ENCODE peak calls at places on chromosomes 13 and 19, in four cellular contexts. E, Y, T and Q are unnamed samples.

GRCh38 chr13:56706485-56706884 is 434.2 kb upstream of the PRR20A start:
- DNase-seq in E (no peak), T (no peak), Y (no peak), Q (no peak)

GRCh38 chr19:40219721-40220276 is 1.6 kb upstream of the TTC9B start:
- DNase-seq in T (no peak), E (no peak), Y (no peak), Q (no peak)

GRCh38 chr19:45922281-45922680 is 7.7 kb upstream of the NANOS2 start:
- DNase-seq in Y (peak), T (peak), E (peak), Q (no peak)

GRCh38 chr13:51620165-51620983 is 36.1 kb downstream of the WDFY2 start:
- DNase-seq in Y (no peak), T (peak), E (no peak), Q (no peak)

GRCh38 chr19:15730538-15730937 is 2.7 kb downstream of the OR10H2 start:
- DNase-seq in T (no peak), E (no peak), Y (no peak), Q (no peak)

GRCh38 chr13:23811366-23812027 is 77.7 kb downstream of the MIPEP start:
- DNase-seq in E (no peak), T (no peak), Y (no peak), Q (no peak)

GRCh38 chr19:11138659-11139526 is 16.7 kb downstream of the SPC24 start:
- DNase-seq in T (peak), Y (peak), E (no peak), Q (no peak)

GRCh38 chr19:36528921-36529518 is 949 bp upstream of the ZNF260 start:
- DNase-seq in E (no peak), Y (peak), T (peak), Q (peak)

GRCh38 chr13:41061914-41062837 is 867 bp downstream of the WBP4 start:
- DNase-seq in E (no peak), T (no peak), Y (peak), Q (no peak)

GRCh38 chr13:40432018-40432978 is 234.1 kb downstream of the FOXO1 start:
- DNase-seq in Y (no peak), E (no peak), T (no peak), Q (peak)

GRCh38 chr19:51297406-51297805 is 14.0 kb upstream of the IGLON5 start:
- DNase-seq in E (no peak), Y (no peak), T (no peak), Q (no peak)

GRCh38 chr13:85825454-85825853 is 26.2 kb upstream of the SLITRK6 start:
- DNase-seq in E (no peak), T (no peak), Y (no peak), Q (no peak)

GRCh38 chr13:110445183-110445582 is 116.3 kb downstream of the RAB20 start:
- DNase-seq in T (no peak), E (no peak), Y (no peak), Q (no peak)

GRCh38 chr13:78589206-78589605 is 14.1 kb downstream of the POU4F1 start:
- DNase-seq in E (no peak), T (peak), Y (peak), Q (no peak)

GRCh38 chr13:100875392-100876043 is 200.9 kb upstream of the TMTC4 start:
- DNase-seq in T (no peak), Y (no peak), E (no peak), Q (peak)

GRCh38 chr13:20702945-20703784 is at the start of gene IL17D:
- DNase-seq in E (no peak), T (no peak), Y (peak), Q (no peak)

GRCh38 chr13:60327551-60327950 is 69.5 kb upstream of the TDRD3 start:
- DNase-seq in Y (no peak), T (no peak), E (no peak), Q (no peak)

GRCh38 chr19:6767357-6768235 is at the start of gene SH2D3A:
- DNase-seq in T (peak), Y (peak), E (peak), Q (peak)

GRCh38 chr19:6229216-6229913 is 50.4 kb downstream of the MLLT1 start:
- DNase-seq in E (no peak), Y (no peak), T (no peak), Q (no peak)

GRCh38 chr19:53772943-53773342 is 51.2 kb downstream of the NLRP12 start:
- DNase-seq in T (peak), Y (peak), E (no peak), Q (no peak)

GRCh38 chr19:8259922-8260247 is 48.3 kb downstream of the CD320 start:
- DNase-seq in Y (no peak), T (no peak), E (no peak), Q (no peak)

GRCh38 chr13:46045424-46045823 is 7.1 kb downstream of the ZC3H13 start:
- DNase-seq in Y (no peak), E (no peak), T (no peak), Q (no peak)

GRCh38 chr19:3125900-3126524 is 9.8 kb upstream of the GNA15 start:
- DNase-seq in Y (peak), E (peak), T (peak), Q (no peak)

GRCh38 chr13:109160357-109160756 is 530.9 kb downstream of the MYO16 start:
- DNase-seq in Y (no peak), T (no peak), E (no peak), Q (no peak)

GRCh38 chr13:33015275-33015674 is 948 bp upstream of the KL start:
- DNase-seq in Y (no peak), E (no peak), T (no peak), Q (no peak)

GRCh38 chr13:33017410-33017929 is 1.2 kb downstream of the KL start:
- DNase-seq in T (peak), E (no peak), Y (peak), Q (peak)

GRCh38 chr13:33016414-33017409 is at the start of gene KL:
- DNase-seq in T (no peak), Y (no peak), E (no peak), Q (no peak)

GRCh38 chr13:33014291-33014690 is 1.9 kb upstream of the KL start:
- DNase-seq in T (no peak), Y (no peak), E (no peak), Q (no peak)

GRCh38 chr13:33015791-33016323 is 366 bp upstream of the KL start:
- DNase-seq in E (no peak), Y (no peak), T (no peak), Q (no peak)
- TF ChIP-seq EZH2 in E (peak), Y (no peak), T (no peak), Q (no peak)

GRCh38 chr19:48552406-48553322 is 692 bp downstream of the SULT2B1 start:
- DNase-seq in T (no peak), Y (no peak), E (no peak), Q (no peak)

GRCh38 chr19:48556163-48556562 is 4.2 kb downstream of the SULT2B1 start:
- DNase-seq in Y (no peak), E (no peak), T (peak), Q (no peak)

GRCh38 chr19:48554385-48555091 is 2.6 kb downstream of the SULT2B1 start:
- DNase-seq in Y (no peak), E (peak), T (peak), Q (no peak)

GRCh38 chr19:48551437-48552302 is at the start of gene SULT2B1:
- DNase-seq in T (no peak), E (no peak), Y (no peak), Q (no peak)

GRCh38 chr19:48553676-48554384 is 1.9 kb downstream of the SULT2B1 start:
- DNase-seq in E (no peak), T (peak), Y (peak), Q (no peak)
- TF ChIP-seq HDAC2 in E (no peak), T (peak), Y (peak), Q (no peak)

GRCh38 chr13:38905861-38906260 is 84.8 kb downstream of the STOML3 start:
- DNase-seq in T (no peak), Y (no peak), E (no peak), Q (no peak)
- TF ChIP-seq EZH2 in T (no peak), Y (no peak), E (no peak), Q (no peak)

GRCh38 chr19:13505164-13505695 is 1.0 kb downstream of the CACNA1A start:
- DNase-seq in E (no peak), T (no peak), Y (no peak), Q (no peak)

GRCh38 chr19:13506550-13506878 is 235 bp upstream of the CACNA1A start:
- DNase-seq in Y (no peak), E (no peak), T (no peak), Q (no peak)

GRCh38 chr19:13507053-13507611 is 853 bp upstream of the CACNA1A start:
- DNase-seq in Y (no peak), T (no peak), E (no peak), Q (no peak)

GRCh38 chr19:13503570-13504235 is 2.6 kb downstream of the CACNA1A start:
- DNase-seq in Y (no peak), E (no peak), T (no peak), Q (no peak)

DNA sequence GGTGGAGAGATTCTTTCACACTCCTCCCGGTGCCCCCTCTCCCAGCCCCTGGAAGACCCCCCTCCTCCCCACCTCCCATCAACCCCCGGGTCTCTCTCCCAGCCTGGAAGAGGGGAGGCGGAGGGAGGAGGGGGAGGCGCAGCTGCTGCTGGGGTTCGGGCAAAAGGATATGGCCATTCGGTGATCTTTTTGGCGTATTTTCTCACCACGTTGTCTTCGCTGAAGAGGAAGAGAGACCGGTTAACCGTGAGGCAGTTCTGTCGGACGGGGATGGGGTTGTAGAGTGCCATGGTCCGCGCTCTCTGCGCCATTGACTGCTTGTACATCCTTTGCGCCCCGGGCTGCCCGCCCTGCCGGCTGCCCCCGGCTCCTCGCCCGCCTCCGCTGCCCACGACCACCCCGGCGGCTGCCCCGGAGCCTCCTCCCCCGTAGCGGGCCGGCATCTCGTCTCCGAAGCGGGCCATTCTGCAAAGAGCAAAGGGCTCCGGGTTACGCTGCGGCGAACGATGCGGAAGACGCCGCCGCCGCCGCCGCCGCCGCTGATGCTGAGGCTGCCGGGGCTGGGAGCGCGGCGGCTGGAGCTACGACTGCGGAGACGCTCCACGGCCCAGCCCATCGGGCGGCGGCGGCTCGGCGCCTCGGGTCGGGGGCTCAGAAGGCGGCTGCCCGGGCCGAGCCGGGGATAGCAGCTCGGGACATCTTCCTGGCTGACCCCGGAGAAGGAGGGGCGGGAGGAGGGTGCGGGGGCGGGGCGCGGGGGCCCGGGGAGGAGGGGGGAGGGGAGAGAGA is at the start of gene CACNA1A:
- DNase-seq in T (no peak), E (no peak), Y (no peak), Q (no peak)
- TF ChIP-seq HDAC2 in T (no peak), E (no peak), Y (no peak), Q (no peak)

GRCh38 chr13:112928020-112928931 is 40.7 kb upstream of the MCF2L start:
- DNase-seq in T (no peak), E (no peak), Y (no peak), Q (no peak)

GRCh38 chr13:112931028-112931934 is 37.7 kb upstream of the MCF2L start:
- DNase-seq in E (peak), T (peak), Y (peak), Q (no peak)

GRCh38 chr13:112930192-112930591 is 38.8 kb upstream of the MCF2L start:
- DNase-seq in E (no peak), T (no peak), Y (no peak), Q (no peak)

GRCh38 chr13:112929778-112930055 is 39.3 kb upstream of the MCF2L start:
- DNase-seq in E (no peak), Y (no peak), T (no peak), Q (no peak)

DNA sequence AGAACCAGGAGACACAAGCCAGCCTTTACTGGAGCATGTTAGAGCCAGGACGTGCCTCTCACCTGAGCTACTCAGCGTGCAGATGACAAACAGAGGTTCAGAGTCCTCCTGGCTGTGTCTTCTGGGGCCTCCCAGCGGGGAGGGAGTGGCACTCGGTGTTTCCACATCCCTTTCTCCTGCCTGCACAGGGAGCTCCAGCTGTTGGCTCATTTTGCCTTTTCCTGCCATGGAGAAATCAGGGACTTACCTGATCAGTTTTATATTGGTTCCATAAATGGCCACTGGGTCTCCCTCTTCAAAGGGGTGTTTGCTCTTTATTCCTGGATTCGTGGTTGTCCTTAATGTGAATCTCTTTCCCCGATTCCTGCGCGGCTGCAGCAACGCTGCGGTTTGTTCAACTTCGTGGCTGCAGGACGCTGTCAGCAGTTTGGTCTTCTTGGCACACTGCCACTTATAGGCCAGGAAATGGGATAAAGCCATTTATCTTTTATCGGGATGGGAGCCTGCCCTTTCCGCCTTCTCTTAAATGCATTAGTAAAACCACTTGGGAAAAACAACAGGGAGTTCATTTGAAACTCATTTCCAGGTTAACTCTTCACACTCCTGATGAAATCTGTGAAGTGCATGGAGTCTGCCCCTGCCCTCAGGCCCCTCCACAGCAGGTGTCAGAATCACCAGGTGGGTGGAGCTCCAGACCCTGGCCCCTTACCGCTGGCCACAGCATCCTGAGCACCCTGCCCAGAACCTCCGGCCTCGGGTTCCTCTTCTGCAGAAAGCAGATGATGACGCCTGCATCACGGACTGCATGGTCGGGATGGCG is 39.8 kb upstream of the MCF2L start:
- DNase-seq in Y (no peak), E (no peak), T (peak), Q (no peak)
- TF ChIP-seq EZH2 in Y (no peak), E (no peak), T (no peak), Q (no peak)

GRCh38 chr19:19485998-19486290 is 29.4 kb downstream of the TSSK6 start:
- DNase-seq in Y (no peak), E (no peak), T (no peak), Q (no peak)
- TF ChIP-seq HDAC2 in Y (no peak), E (no peak), T (no peak), Q (no peak)